ENCODE peak calls at places on chromosomes 7 and 10, in nine cellular contexts. O is pancreas, F is astrocyte of the spinal cord, U is H1, B is tibial artery, K is OCI-LY7, Z is astrocyte of the cerebellum, A is fibroblast of the aortic adventitia, L is IMR-90. I is an unnamed sample.

GRCh38 chr7:826230-826905 is 5.9 kb upstream of the SUN1 start:
- DNase-seq in O (peak; percentile 43), F (no peak), U (no peak), B (no peak), K (no peak), Z (no peak), A (no peak), L (no peak), I (no peak)

GRCh38 chr10:106511917-106512316 is 652.6 kb downstream of the SORCS1 start:
- DNase-seq in O (no peak), F (no peak), U (no peak), B (no peak), K (no peak), Z (no peak), A (no peak), L (no peak), I (no peak)

GRCh38 chr7:30066697-30067096 is 38.5 kb downstream of the PLEKHA8 start:
- DNase-seq in O (no peak), F (no peak), U (no peak), B (no peak), K (no peak), Z (no peak), A (no peak), L (no peak), I (no peak)

GRCh38 chr10:1395025-1395981 is 339.1 kb downstream of the WDR37 start:
- DNase-seq in O (no peak), F (no peak), U (no peak), B (no peak), K (no peak), Z (no peak), A (no peak), L (no peak), I (no peak)

GRCh38 chr7:137091396-137091795 is 222.9 kb downstream of the CHRM2 start:
- DNase-seq in O (no peak), F (peak; percentile 42), U (peak; percentile 29), B (no peak), K (no peak), Z (no peak), A (no peak), L (no peak), I (peak; percentile 69)

GRCh38 chr7:464712-465461 is 54.8 kb downstream of the PDGFA start:
- DNase-seq in O (peak; percentile 49), F (peak; percentile 43), U (no peak), B (no peak), K (no peak), Z (no peak), A (peak; percentile 69), L (peak; percentile 62), I (peak; percentile 91)

GRCh38 chr10:69425041-69425440 is 8.3 kb upstream of the TACR2 start:
- DNase-seq in O (no peak), F (no peak), U (no peak), B (no peak), K (no peak), Z (no peak), A (no peak), L (no peak), I (no peak)

GRCh38 chr10:69014171-69014570 is 25.6 kb downstream of the KIFBP start:
- DNase-seq in O (no peak), F (no peak), U (no peak), B (no peak), K (no peak), Z (no peak), A (peak; percentile 83), L (peak; percentile 66), I (peak; percentile 78)

GRCh38 chr7:116167177-116167576 is 43.2 kb upstream of the TES start:
- DNase-seq in O (no peak), F (no peak), U (no peak), B (no peak), K (peak; percentile 10), Z (no peak), A (no peak), L (no peak), I (no peak)

GRCh38 chr7:52080493-52080892 is 763.9 kb upstream of the COBL start:
- DNase-seq in O (no peak), F (no peak), U (no peak), B (no peak), K (no peak), Z (no peak), A (no peak), L (no peak), I (no peak)

GRCh38 chr10:122541541-122542002 is 19.0 kb upstream of the DMBT1 start:
- DNase-seq in O (no peak), F (no peak), U (no peak), B (no peak), K (no peak), Z (no peak), A (peak; percentile 75), L (no peak), I (no peak)

GRCh38 chr10:92157374-92157773 is 133.5 kb downstream of the CPEB3 start:
- DNase-seq in O (no peak), F (no peak), U (no peak), B (no peak), K (no peak), Z (no peak), A (no peak), L (no peak), I (no peak)

GRCh38 chr10:58414270-58415041 is 29.2 kb downstream of the TFAM start:
- DNase-seq in O (no peak), F (peak; percentile 85), U (no peak), B (no peak), K (no peak), Z (peak; percentile 83), A (peak; percentile 92), L (peak; percentile 80), I (peak; percentile 74)
- TF ChIP-seq CTCF in O (no peak), F (peak; percentile 46), U (peak; percentile 42), B (peak; percentile 50), K (peak; percentile 33), Z (peak; percentile 47), A (peak; percentile 49), L (peak; percentile 78), I (peak; percentile 49)

GRCh38 chr7:5396542-5396941 is 27.1 kb downstream of the TNRC18 start:
- DNase-seq in O (no peak), F (no peak), U (no peak), B (peak; percentile 30), K (peak; percentile 78), Z (no peak), A (no peak), L (no peak), I (peak; percentile 64)
- H3K4me3 ChIP-seq in O (peak overlapping the region; percentile 34), F (no peak overlapping the region), U (no peak overlapping the region), B (peak overlapping the region; percentile 35), K (peak overlapping the region; percentile 83), Z (no peak overlapping the region), A (peak overlapping the region; percentile 59), L (peak overlapping the region; percentile 17), I (peak overlapping the region; percentile 67)

GRCh38 chr10:6516277-6516676 is 63.8 kb downstream of the PRKCQ start:
- DNase-seq in O (no peak), F (no peak), U (peak; percentile 10), B (no peak), K (no peak), Z (no peak), A (no peak), L (no peak), I (no peak)
- TF ChIP-seq CTCF in O (no peak), F (no peak), U (peak; percentile 43), B (no peak), K (peak; percentile 27), Z (no peak), A (no peak), L (no peak), I (no peak)

DNA sequence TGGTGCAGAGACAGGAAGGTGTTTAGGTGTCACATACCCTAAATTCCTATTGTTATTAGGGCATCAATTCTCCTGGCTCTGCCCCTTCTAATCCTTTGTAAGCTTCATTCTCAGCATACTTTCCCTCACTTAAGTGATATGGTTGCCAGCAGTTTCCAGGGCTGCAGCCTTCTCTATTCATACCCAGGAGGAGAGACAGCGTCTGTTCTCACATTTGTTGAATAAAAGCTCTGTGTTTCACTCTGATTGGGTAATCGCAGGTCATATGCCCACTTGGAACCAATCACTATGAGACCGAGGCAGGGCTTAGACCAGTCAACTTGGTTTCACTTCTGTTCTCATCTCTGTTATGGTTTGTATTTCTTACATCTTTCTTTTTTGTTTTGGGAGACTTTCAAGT is 109.6 kb upstream of the MTPN start:
- DNase-seq in O (no peak), F (peak; percentile 93), U (peak; percentile 62), B (peak; percentile 54), K (peak; percentile 44), Z (peak; percentile 75), A (peak; percentile 94), L (peak; percentile 85), I (peak; percentile 82)
- H3K4me3 ChIP-seq in O (peak overlapping the region; percentile 42), F (peak overlapping the region; percentile 35), U (no peak overlapping the region), B (peak overlapping the region; percentile 44), K (no peak overlapping the region), Z (peak overlapping the region; percentile 23), A (peak overlapping the region; percentile 49), L (peak overlapping the region; percentile 40), I (peak overlapping the region; percentile 47)

GRCh38 chr10:14093735-14094484 is 236.8 kb downstream of the FRMD4A start:
- DNase-seq in O (no peak), F (peak; percentile 65), U (no peak), B (no peak), K (no peak), Z (peak; percentile 33), A (peak; percentile 72), L (peak; percentile 66), I (peak; percentile 62)
- TF ChIP-seq CTCF in O (no peak), F (peak; percentile 58), U (peak; percentile 42), B (peak; percentile 44), K (peak; percentile 24), Z (peak; percentile 62), A (peak; percentile 67), L (peak; percentile 86), I (peak; percentile 66)

GRCh38 chr10:132518572-132519381 is 18.8 kb upstream of the INPP5A start:
- DNase-seq in O (peak; percentile 97), F (no peak), U (no peak), B (peak; percentile 17), K (no peak), Z (no peak), A (no peak), L (no peak), I (peak; percentile 44)
- H3K4me3 ChIP-seq in O (peak overlapping the region; percentile 3), F (no peak overlapping the region), U (peak overlapping the region; percentile 45), B (no peak overlapping the region), K (no peak overlapping the region), Z (no peak overlapping the region), A (no peak overlapping the region), L (no peak overlapping the region), I (no peak overlapping the region)

GRCh38 chr10:101901340-101901739 is 57.7 kb upstream of the KCNIP2 start:
- DNase-seq in O (no peak), F (no peak), U (no peak), B (no peak), K (peak; percentile 60), Z (no peak), A (no peak), L (no peak), I (no peak)
- TF ChIP-seq CTCF in O (no peak), F (no peak), U (peak; percentile 24), B (no peak), K (no peak), Z (no peak), A (no peak), L (no peak), I (no peak)

GRCh38 chr10:13827418-13827817 is 240.7 kb downstream of the PRPF18 start:
- DNase-seq in O (no peak), F (peak; percentile 49), U (no peak), B (no peak), K (no peak), Z (peak; percentile 60), A (peak; percentile 89), L (peak; percentile 48), I (no peak)
- H3K4me3 ChIP-seq in O (no peak overlapping the region), F (peak overlapping the region; percentile 12), U (no peak overlapping the region), B (peak overlapping the region; percentile 44), K (no peak overlapping the region), Z (no peak overlapping the region), A (peak overlapping the region; percentile 51), L (no peak overlapping the region), I (no peak overlapping the region)